ENCODE peak calls at places on chromosomes 4 and X, in seven cellular contexts. W is CD8-positive, alpha-beta T cell; M is RWPE2; B is endodermal cell; P is colonic mucosa; O is cardiac muscle cell; G is HFFc6. C is an unnamed sample.

GRCh38 chr4:140240237-140240636 is 86.3 kb upstream of the MAML3 start:
- DNase-seq in W (no peak), M (no peak), B (no peak), P (no peak), O (no peak), G (no peak), C (no peak)

GRCh38 chrX:100895365-100896075 is 21.4 kb upstream of the NOX1 start:
- DNase-seq in W (no peak), M (no peak), B (peak), P (no peak), O (peak), G (peak), C (peak)

GRCh38 chrX:153762636-153763173 is 1.3 kb upstream of the PLXNB3 start:
- DNase-seq in W (no peak), M (no peak), B (peak), P (no peak), O (no peak), G (no peak), C (no peak)

GRCh38 chr4:108336076-108336475 is 167.3 kb upstream of the LEF1 start:
- DNase-seq in W (no peak), M (no peak), B (no peak), P (no peak), O (no peak), G (peak), C (no peak)

GRCh38 chr4:15003891-15004700 is 1.8 kb downstream of the CPEB2 start:
- DNase-seq in W (peak), M (peak), B (peak), P (peak), O (peak), G (no peak), C (peak)

GRCh38 chr4:2797188-2797544 is 4.3 kb downstream of the SH3BP2 start:
- DNase-seq in W (no peak), M (peak), B (no peak), P (peak), O (no peak), G (no peak), C (no peak)

GRCh38 chrX:81232218-81232617 is 30.3 kb downstream of the SH3BGRL start:
- DNase-seq in W (no peak), M (no peak), B (no peak), P (no peak), O (no peak), G (no peak), C (no peak)

GRCh38 chr4:16443504-16444088 is 217.3 kb upstream of the TAPT1 start:
- DNase-seq in W (no peak), M (no peak), B (no peak), P (peak), O (peak), G (peak), C (peak)

GRCh38 chr4:99945718-99946345 is 586 bp downstream of the DNAJB14 start:
- DNase-seq in W (no peak), M (no peak), B (no peak), P (peak), O (peak), G (no peak), C (peak)

GRCh38 chr4:40686081-40686913 is 56.6 kb upstream of the RBM47 start:
- DNase-seq in W (no peak), M (no peak), B (no peak), P (no peak), O (no peak), G (no peak), C (no peak)

GRCh38 chr4:136934601-136935000 is 597.7 kb downstream of the PCDH18 start:
- DNase-seq in W (no peak), M (no peak), B (no peak), P (no peak), O (no peak), G (no peak), C (no peak)

GRCh38 chrX:1249101-1249887 is 19.3 kb upstream of the CSF2RA start:
- DNase-seq in W (peak), M (no peak), B (peak), P (peak), O (peak), G (peak), C (peak)

GRCh38 chr4:3812211-3812934 is 46.2 kb downstream of the ADRA2C start:
- DNase-seq in W (no peak), M (no peak), B (no peak), P (no peak), O (no peak), G (no peak), C (no peak)

GRCh38 chr4:82652062-82652461 is 90.3 kb upstream of the TMEM150C start:
- DNase-seq in W (no peak), M (no peak), B (no peak), P (no peak), O (no peak), G (peak), C (no peak)

GRCh38 chr4:113849771-113850170 is 88.2 kb upstream of the CAMK2D start:
- DNase-seq in W (no peak), M (no peak), B (no peak), P (no peak), O (no peak), G (no peak), C (no peak)

GRCh38 chr4:165398570-165398969 is 19.8 kb downstream of the CPE start:
- DNase-seq in W (no peak), M (no peak), B (no peak), P (no peak), O (peak), G (no peak), C (no peak)

GRCh38 chr4:98657531-98658286 is 702 bp downstream of the TSPAN5 start:
- DNase-seq in W (peak), M (peak), B (peak), P (peak), O (peak), G (peak), C (peak)

GRCh38 chr4:67934628-67935027 is 28.7 kb downstream of the TMPRSS11A start:
- DNase-seq in W (no peak), M (no peak), B (peak), P (no peak), O (no peak), G (no peak), C (no peak)

GRCh38 chr4:337932-338758 is 531 bp downstream of the ZNF141 start:
- DNase-seq in W (peak), M (peak), B (no peak), P (peak), O (peak), G (peak), C (no peak)

GRCh38 chr4:87541956-87542709 is 13.0 kb upstream of the SPARCL1 start:
- DNase-seq in W (no peak), M (no peak), B (no peak), P (no peak), O (no peak), G (no peak), C (no peak)

GRCh38 chrX:100648601-100649417 is 4.8 kb downstream of the SRPX2 start:
- DNase-seq in W (no peak), M (no peak), B (peak), P (peak), O (no peak), G (peak), C (no peak)

GRCh38 chr4:11966782-11967181 is 538.1 kb upstream of the HS3ST1 start:
- DNase-seq in W (no peak), M (no peak), B (no peak), P (no peak), O (no peak), G (no peak), C (no peak)

DNA sequence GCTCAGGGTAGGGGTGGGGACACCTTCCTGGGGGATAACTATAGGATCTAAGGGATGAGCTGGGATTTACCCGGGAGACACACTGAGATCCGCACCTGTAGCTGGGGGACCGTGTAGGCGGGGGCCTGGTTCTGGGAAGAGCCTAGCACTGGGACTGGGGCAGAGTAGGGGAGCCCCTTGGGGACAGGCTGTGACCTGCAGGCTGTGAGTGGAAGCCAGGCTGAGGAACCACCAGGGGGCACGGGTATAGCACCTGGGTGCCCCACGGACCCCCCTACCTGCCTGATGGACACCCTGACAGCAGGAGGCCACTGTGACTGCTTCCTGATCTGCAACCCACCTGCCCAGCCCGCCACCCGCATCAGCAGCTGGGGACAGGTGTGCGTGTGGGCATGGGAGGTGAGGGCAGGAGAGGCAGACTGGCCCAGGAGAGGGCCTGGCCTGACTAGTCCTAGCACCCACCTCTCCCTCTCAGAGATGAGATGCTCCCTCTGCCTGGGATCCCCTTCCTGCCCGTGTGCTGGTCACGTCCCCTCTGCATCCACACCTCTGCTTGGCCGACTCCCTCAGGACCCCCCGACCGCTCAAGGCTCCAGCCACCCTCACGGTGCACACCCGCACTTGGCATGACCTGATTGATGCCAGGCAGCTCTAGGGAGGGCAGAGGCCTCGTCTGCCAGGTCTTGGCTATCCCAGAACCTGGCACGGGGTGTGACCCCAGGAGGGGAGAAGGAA is 94.2 kb upstream of the NKX1-1 start:
- DNase-seq in W (no peak), M (peak), B (peak), P (no peak), O (no peak), G (no peak), C (no peak)
- TF ChIP-seq CTCF in W (no peak), M (no peak), B (peak), P (no peak), O (no peak), G (peak), C (no peak)

GRCh38 chr4:20391912-20392311 is 140.2 kb downstream of the SLIT2 start:
- DNase-seq in W (no peak), M (no peak), B (no peak), P (no peak), O (no peak), G (no peak), C (no peak)
- TF ChIP-seq CTCF in W (no peak), M (no peak), B (no peak), P (no peak), O (no peak), G (no peak), C (no peak)

GRCh38 chr4:118753096-118753495 is 67.9 kb downstream of the METTL14 start:
- DNase-seq in W (no peak), M (no peak), B (no peak), P (no peak), O (no peak), G (no peak), C (no peak)

GRCh38 chr4:118756429-118756828 is 71.2 kb downstream of the METTL14 start:
- DNase-seq in W (no peak), M (no peak), B (no peak), P (no peak), O (no peak), G (no peak), C (no peak)

GRCh38 chr4:118753685-118754084 is 68.5 kb downstream of the METTL14 start:
- DNase-seq in W (no peak), M (no peak), B (no peak), P (no peak), O (no peak), G (no peak), C (no peak)

GRCh38 chr4:118755438-118756226 is 70.4 kb downstream of the METTL14 start:
- DNase-seq in W (no peak), M (no peak), B (no peak), P (no peak), O (no peak), G (no peak), C (no peak)

GRCh38 chr4:118754890-118755289 is 69.7 kb downstream of the METTL14 start:
- DNase-seq in W (no peak), M (no peak), B (no peak), P (no peak), O (no peak), G (no peak), C (no peak)
- TF ChIP-seq CTCF in W (no peak), M (no peak), B (no peak), P (no peak), O (no peak), G (no peak), C (no peak)

GRCh38 chrX:86696951-86697350 is 548.7 kb downstream of the DACH2 start:
- DNase-seq in W (no peak), M (no peak), B (no peak), P (no peak), O (no peak), G (no peak), C (no peak)
- TF ChIP-seq CTCF in W (no peak), M (no peak), B (no peak), P (no peak), O (no peak), G (no peak), C (no peak)

GRCh38 chrX:38986586-38986985 is 185.3 kb downstream of the MID1IP1 start:
- DNase-seq in W (no peak), M (no peak), B (peak), P (no peak), O (peak), G (no peak), C (no peak)

GRCh38 chrX:38982843-38983242 is 181.6 kb downstream of the MID1IP1 start:
- DNase-seq in W (no peak), M (no peak), B (no peak), P (no peak), O (no peak), G (no peak), C (no peak)

GRCh38 chrX:38987135-38987780 is 186.0 kb downstream of the MID1IP1 start:
- DNase-seq in W (no peak), M (no peak), B (no peak), P (peak), O (no peak), G (no peak), C (no peak)

GRCh38 chrX:38985945-38986344 is 184.7 kb downstream of the MID1IP1 start:
- DNase-seq in W (no peak), M (no peak), B (no peak), P (no peak), O (no peak), G (no peak), C (no peak)

DNA sequence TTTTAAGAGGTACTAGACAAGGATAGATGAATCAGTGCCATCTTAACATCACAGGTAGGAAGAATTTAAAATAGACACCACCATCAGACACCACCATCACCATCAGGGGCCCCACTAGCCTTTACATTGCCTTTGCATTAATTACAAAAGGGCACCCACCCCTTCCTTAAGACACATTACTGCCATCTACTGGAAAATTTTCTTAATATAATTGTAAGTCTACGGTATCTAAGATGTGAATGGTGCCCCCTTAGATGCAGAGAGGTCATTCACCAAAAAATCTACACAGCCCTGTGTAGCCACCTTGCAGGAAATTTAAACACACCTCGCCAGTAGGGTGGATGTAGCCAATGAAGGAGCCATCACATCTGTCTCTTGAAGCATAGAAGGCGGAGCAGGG is 184.1 kb downstream of the MID1IP1 start:
- DNase-seq in W (no peak), M (no peak), B (no peak), P (no peak), O (peak), G (no peak), C (peak)
- TF ChIP-seq CTCF in W (no peak), M (peak), B (peak), P (no peak), O (peak), G (peak), C (no peak)

GRCh38 chrX:5113128-5113527 is 1115.5 kb downstream of the NLGN4X start:
- DNase-seq in W (no peak), M (no peak), B (no peak), P (no peak), O (peak), G (no peak), C (peak)
- TF ChIP-seq CTCF in W (no peak), M (peak), B (peak), P (no peak), O (no peak), G (no peak), C (no peak)

GRCh38 chrX:34365482-34365881 is 233.4 kb upstream of the FAM47A start:
- DNase-seq in W (no peak), M (no peak), B (peak), P (no peak), O (peak), G (peak), C (no peak)
- TF ChIP-seq CTCF in W (no peak), M (peak), B (peak), P (no peak), O (peak), G (peak), C (no peak)

DNA sequence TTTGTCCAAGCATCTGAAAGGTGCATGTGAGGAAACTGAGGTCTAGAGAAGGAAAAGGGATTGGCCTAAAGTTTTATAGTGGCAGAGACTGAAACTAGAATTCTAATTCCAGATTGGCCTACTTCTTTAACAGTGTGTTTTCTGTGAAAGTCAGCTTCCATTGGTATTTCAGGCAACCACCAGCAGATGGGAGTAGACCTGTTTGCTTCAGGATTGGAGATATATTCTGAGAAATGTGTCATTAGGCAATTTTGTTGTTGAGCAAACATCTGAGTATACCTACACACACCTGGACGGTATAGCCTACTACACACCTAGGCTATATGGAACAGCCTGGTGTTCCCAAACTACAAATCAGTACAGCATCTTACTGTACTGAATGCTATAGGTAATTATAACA is 207.3 kb upstream of the RADX start:
- DNase-seq in W (no peak), M (no peak), B (no peak), P (no peak), O (no peak), G (no peak), C (no peak)
- TF ChIP-seq CTCF in W (no peak), M (peak), B (peak), P (peak), O (peak), G (no peak), C (no peak)

GRCh38 chr4:185171373-185172071 is 28.5 kb downstream of the SLC25A4 start:
- DNase-seq in W (no peak), M (no peak), B (no peak), P (no peak), O (no peak), G (no peak), C (peak)
- TF ChIP-seq CTCF in W (no peak), M (no peak), B (no peak), P (no peak), O (no peak), G (no peak), C (no peak)

DNA sequence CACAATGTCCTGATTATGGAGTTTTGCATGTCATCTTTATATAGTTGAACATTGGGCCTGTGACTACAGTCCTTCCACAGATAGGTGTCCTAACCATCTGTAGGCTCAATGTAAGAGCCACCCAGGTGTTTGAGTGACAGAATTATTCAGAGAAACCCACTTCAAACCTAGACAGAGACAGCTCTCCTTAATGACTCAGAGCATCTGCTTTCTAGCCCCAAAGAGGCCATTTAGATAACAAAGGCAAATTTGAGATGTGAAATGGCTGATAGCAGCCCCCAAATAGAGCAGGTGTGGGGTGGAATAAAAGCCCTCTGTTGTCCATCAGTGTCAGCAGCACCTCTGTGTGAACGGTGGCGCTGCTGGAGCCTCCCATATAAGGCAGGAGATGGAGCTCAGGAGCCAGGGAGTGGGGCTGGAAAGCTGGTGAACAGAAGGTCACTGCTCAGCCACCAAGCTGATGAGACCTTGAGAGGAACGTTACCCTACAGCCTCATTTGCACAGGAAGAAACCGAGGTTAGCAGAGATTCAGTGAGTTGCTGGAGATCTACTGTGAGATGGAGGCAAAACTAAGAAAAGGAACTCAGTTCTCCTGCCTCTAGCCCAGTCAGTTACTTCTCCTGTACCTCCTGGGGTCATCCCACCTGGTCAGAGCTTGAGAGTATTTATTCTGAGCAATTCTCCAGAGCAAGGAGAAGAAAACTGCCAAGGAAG is 153.3 kb upstream of the LNX1 start:
- DNase-seq in W (no peak), M (no peak), B (peak), P (no peak), O (peak), G (no peak), C (no peak)
- TF ChIP-seq CTCF in W (no peak), M (no peak), B (peak), P (no peak), O (no peak), G (no peak), C (no peak)

C was measured in GM10248.